ENCODE peak calls at places on chromosomes 5 and 9, in seven cellular contexts. Q is HepG2, J is H1, R is SK-N-SH, Z is K562, A is HCT116, T is GM12878. I is an unnamed sample.

GRCh38 chr9:91391426-91392217 is 29.9 kb upstream of the AUH start:
- DNase-seq in Q (no peak), J (no peak), R (no peak), Z (no peak), A (no peak), T (no peak), I (no peak)

GRCh38 chr9:123637596-123637939 is 281.6 kb downstream of the CRB2 start:
- DNase-seq in Q (no peak), J (no peak), R (no peak), Z (no peak), A (no peak), T (no peak), I (no peak)

GRCh38 chr5:32709789-32710334 is 1.3 kb upstream of the NPR3 start:
- DNase-seq in Q (peak), J (peak), R (peak), Z (peak), A (peak), T (no peak), I (peak)

GRCh38 chr5:137887831-137888230 is 1.4 kb upstream of the PKD2L2 start:
- DNase-seq in Q (no peak), J (no peak), R (no peak), Z (no peak), A (no peak), T (no peak), I (no peak)

GRCh38 chr9:96152550-96152949 is 149.4 kb downstream of the HSD17B3 start:
- DNase-seq in Q (no peak), J (no peak), R (no peak), Z (no peak), A (no peak), T (peak), I (no peak)

GRCh38 chr5:176810084-176810597 is at the start of gene UNC5A:
- DNase-seq in Q (no peak), J (peak), R (peak), Z (peak), A (peak), T (no peak), I (peak)

GRCh38 chr9:700365-701282 is 140.9 kb upstream of the DMRT1 start:
- DNase-seq in Q (no peak), J (no peak), R (no peak), Z (no peak), A (no peak), T (no peak), I (no peak)

GRCh38 chr9:38067892-38068615 is 973 bp downstream of the SHB start:
- DNase-seq in Q (no peak), J (peak), R (peak), Z (peak), A (no peak), T (no peak), I (no peak)

GRCh38 chr5:83472508-83473343 is 1.2 kb downstream of the VCAN start:
- DNase-seq in Q (no peak), J (peak), R (peak), Z (peak), A (no peak), T (no peak), I (no peak)

GRCh38 chr9:96486351-96487029 is 36.5 kb downstream of the HABP4 start:
- DNase-seq in Q (no peak), J (no peak), R (peak), Z (no peak), A (no peak), T (no peak), I (peak)

GRCh38 chr5:32057157-32058096 is 116.7 kb downstream of the GOLPH3 start:
- DNase-seq in Q (no peak), J (no peak), R (no peak), Z (no peak), A (peak), T (no peak), I (no peak)

GRCh38 chr9:107306308-107306707 is 23.2 kb downstream of the RAD23B start:
- DNase-seq in Q (no peak), J (no peak), R (no peak), Z (no peak), A (no peak), T (no peak), I (no peak)

GRCh38 chr9:19498015-19498414 is 89.2 kb downstream of the ACER2 start:
- DNase-seq in Q (no peak), J (no peak), R (no peak), Z (no peak), A (no peak), T (no peak), I (no peak)

GRCh38 chr5:162068931-162069330 is 1.4 kb downstream of the GABRG2 start:
- DNase-seq in Q (no peak), J (no peak), R (no peak), Z (no peak), A (no peak), T (no peak), I (no peak)

GRCh38 chr5:162068412-162068811 is 839 bp downstream of the GABRG2 start:
- DNase-seq in Q (peak), J (peak), R (peak), Z (no peak), A (no peak), T (no peak), I (peak)

GRCh38 chr5:162067138-162067537 is 435 bp upstream of the GABRG2 start:
- DNase-seq in Q (no peak), J (no peak), R (no peak), Z (no peak), A (no peak), T (no peak), I (no peak)

GRCh38 chr5:162067651-162068411 is at the start of gene GABRG2:
- DNase-seq in Q (no peak), J (peak), R (no peak), Z (no peak), A (no peak), T (no peak), I (no peak)
- TF ChIP-seq JUND in Q (no peak), J (no peak), R (no peak), Z (no peak), A (no peak), T (no peak), I (no peak)

DNA sequence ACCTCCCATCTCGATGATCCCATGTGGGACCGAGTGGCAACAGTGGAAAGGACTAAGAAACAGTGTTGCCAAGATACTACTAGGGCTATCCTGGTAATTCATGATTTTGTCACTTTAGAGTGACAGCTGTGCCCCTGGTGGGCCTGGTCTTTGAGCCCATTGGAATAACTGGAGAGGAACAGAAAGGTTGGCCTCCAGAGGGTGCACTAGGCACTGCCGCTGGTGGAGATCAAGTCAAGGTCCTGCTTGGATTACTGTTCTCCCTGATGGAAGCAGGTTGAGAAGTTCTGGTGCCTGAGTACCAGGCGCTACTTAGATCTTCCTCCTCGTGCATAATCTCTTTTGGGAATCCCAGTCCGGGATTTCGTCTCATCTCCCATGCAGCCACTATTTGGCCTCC is 129.6 kb downstream of the SEC61B start:
- DNase-seq in Q (no peak), J (no peak), R (no peak), Z (no peak), A (no peak), T (no peak), I (no peak)
- TF ChIP-seq JUND in Q (no peak), J (no peak), R (no peak), Z (no peak), A (no peak), T (no peak), I (no peak)

GRCh38 chr5:871596-872298 is 20.9 kb downstream of the BRD9 start:
- DNase-seq in Q (no peak), J (no peak), R (no peak), Z (no peak), A (no peak), T (no peak), I (no peak)
- TF ChIP-seq JUND in Q (no peak), J (no peak), R (no peak), Z (no peak), A (no peak), T (no peak), I (no peak)

DNA sequence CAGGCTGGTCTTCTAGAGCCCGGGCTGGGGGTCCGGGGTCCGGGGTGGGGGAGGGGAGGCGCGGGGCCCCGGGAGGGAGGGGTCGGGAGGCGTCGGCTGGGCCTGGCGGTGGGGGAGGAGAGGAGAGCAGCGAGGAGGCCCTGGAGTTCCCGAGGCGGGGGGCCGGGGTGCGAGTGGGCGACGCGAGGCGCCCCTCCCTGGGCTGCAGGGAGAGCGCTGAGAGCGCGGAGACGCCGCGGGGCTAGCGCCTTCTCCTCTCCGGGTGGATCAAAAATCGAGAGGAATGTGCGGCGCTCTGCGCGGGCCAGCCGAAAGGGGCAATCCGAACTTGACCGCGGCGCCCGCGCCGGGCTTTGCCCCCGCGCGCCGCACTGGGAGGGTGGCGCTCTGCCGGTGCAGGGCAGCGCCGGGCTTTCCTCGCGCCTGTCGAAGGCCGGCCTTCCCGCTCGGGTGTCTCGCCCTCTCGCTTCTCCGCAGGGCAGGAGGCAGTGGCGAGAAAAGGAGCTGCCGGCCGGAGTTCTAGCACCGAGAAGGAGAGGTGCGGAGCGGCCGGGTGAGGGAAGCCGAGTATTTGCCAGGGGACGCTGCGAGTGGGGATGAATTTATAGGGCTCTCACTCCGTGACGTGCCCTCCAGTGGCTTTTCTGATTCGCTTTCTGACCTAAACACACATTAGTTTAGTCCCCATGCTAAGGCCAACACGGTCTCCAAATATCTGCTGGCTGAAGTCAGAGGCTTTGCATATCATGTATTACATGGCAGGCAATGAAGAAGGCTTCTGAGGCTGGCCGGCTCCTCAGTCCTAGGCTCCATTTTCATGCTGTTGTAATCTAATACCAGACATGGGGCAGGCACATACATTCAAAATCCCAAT is at the start of gene GDNF:
- DNase-seq in Q (peak), J (peak), R (peak), Z (no peak), A (no peak), T (no peak), I (peak)
- TF ChIP-seq JUND in Q (peak), J (no peak), R (no peak), Z (no peak), A (no peak), T (no peak), I (no peak)

GRCh38 chr5:71932649-71933338 is 174.5 kb upstream of the MAP1B start:
- DNase-seq in Q (peak), J (peak), R (no peak), Z (peak), A (peak), T (no peak), I (peak)
- TF ChIP-seq JUND in Q (no peak), J (no peak), R (no peak), Z (peak), A (no peak), T (no peak), I (no peak)

GRCh38 chr5:56848206-56848605 is 32.9 kb downstream of the MAP3K1 start:
- DNase-seq in Q (no peak), J (no peak), R (peak), Z (peak), A (no peak), T (no peak), I (no peak)
- TF ChIP-seq JUND in Q (no peak), J (no peak), R (no peak), Z (no peak), A (no peak), T (no peak), I (no peak)

DNA sequence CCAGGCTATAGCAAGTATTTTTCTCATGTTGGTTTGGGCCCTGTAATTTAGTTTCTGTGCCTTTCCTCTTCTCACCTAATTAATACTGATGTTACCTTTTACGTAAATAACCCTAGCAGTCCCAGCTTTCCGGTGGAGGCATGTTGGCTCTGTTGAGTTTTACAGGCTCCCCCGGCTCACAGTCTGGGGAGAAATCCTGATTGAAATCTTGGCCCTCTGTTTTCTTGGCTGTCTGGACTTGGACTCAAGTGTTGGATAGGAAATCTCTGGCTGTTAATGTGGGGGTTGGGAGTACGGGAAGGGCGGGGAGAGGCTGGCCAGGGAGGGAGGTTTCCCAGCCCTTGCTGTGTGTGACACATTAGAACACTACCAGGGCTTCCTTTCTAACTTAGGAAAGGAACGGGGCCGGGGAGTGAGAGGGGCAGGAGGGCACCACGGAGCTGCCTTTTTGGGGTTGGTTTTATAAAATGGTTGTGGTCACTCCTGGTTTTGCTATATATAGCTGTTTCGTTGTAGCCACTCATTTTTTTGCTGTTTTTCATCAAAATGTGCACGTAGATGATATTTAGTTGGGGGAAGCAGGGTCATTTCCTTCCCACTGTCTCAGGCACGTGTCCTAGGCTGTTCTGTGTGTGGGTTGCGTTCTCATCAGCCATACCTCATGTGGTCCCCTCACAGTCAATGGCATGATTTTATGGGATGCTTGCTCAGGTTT is 10.9 kb downstream of the TRIO start:
- DNase-seq in Q (no peak), J (no peak), R (no peak), Z (no peak), A (no peak), T (no peak), I (no peak)
- TF ChIP-seq JUND in Q (no peak), J (no peak), R (no peak), Z (no peak), A (no peak), T (no peak), I (no peak)

I was measured in T47D.